ENCODE peak calls at places on chromosomes 5 and 9, in four cellular contexts. Q, T, A and L are unnamed samples.

GRCh38 chr5:68554566-68555279 is 339.2 kb downstream of the PIK3R1 start:
- DNase-seq in A (no peak), T (no peak), Q (no peak), L (no peak)

GRCh38 chr5:34494111-34494755 is 161.9 kb upstream of the RAI14 start:
- DNase-seq in A (no peak), T (no peak), Q (peak; percentile 27), L (no peak)

GRCh38 chr5:66828551-66829421 is 232.6 kb downstream of the MAST4 start:
- DNase-seq in T (peak; percentile 7), A (no peak), Q (peak; percentile 57), L (peak; percentile 61)

GRCh38 chr5:141077826-141078225 is 16.6 kb upstream of the PCDHB2 start:
- DNase-seq in Q (no peak), A (no peak), T (no peak), L (no peak)

GRCh38 chr9:112308576-112308975 is 24.8 kb downstream of the PTBP3 start:
- DNase-seq in T (peak; percentile 56), Q (no peak), A (no peak), L (peak; percentile 26)

GRCh38 chr9:28007097-28007817 is 434.0 kb upstream of the C9orf72 start:
- DNase-seq in Q (no peak), T (no peak), A (no peak), L (no peak)

GRCh38 chr5:10611290-10611689 is 47.4 kb downstream of the ANKRD33B start:
- DNase-seq in A (no peak), Q (no peak), T (no peak), L (no peak)

GRCh38 chr9:8384126-8384525 is 584.5 kb upstream of the DMAC1 start:
- DNase-seq in T (no peak), A (no peak), Q (no peak), L (no peak)

GRCh38 chr9:135937521-135938489 is 23.4 kb downstream of the UBAC1 start:
- DNase-seq in Q (no peak), A (no peak), T (no peak), L (no peak)

DNA sequence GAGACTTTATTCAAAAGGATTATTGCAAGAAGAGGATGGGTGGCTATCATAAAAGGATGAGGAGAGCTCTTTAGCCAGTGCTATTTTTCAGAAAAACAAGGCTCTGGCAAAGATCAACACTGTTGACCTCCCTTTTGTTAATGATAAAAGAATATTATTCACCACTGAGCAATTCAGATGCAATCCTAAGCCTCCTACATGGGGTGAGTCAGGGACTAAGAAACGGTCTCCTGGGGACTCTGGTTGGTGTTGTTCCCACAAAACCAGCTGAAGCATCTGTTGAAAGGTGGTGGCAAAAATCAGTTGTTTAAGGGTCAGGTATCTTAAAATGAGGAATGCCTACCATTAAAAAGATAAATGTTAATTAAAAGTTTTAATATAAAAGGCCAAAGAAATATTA is 7.7 kb upstream of the GCNT1 start:
- DNase-seq in A (no peak), T (no peak), Q (no peak), L (no peak)
- TF ChIP-seq SP1 in A (no peak), T (no peak), Q (no peak), L (no peak)

GRCh38 chr5:135245521-135246499 is 153.2 kb downstream of the MACROH2A1 start:
- DNase-seq in T (no peak), A (no peak), Q (peak; percentile 32), L (no peak)
- TF ChIP-seq SUZ12 in T (no peak), A (no peak), Q (no peak), L (no peak)

GRCh38 chr5:161719157-161719556 is 33.6 kb downstream of the GABRA6 start:
- DNase-seq in A (no peak), T (no peak), Q (no peak), L (no peak)
- TF ChIP-seq SP1 in A (no peak), T (no peak), Q (no peak), L (no peak)

GRCh38 chr9:121860744-121861143 is 209.3 kb downstream of the DAB2IP start:
- DNase-seq in Q (peak; percentile 1), A (no peak), T (no peak), L (no peak)

GRCh38 chr9:121863931-121864330 is 212.5 kb downstream of the DAB2IP start:
- DNase-seq in Q (no peak), A (no peak), T (no peak), L (no peak)

GRCh38 chr9:121862973-121863372 is 211.5 kb downstream of the DAB2IP start:
- DNase-seq in T (no peak), Q (no peak), A (no peak), L (no peak)

GRCh38 chr9:121861501-121862180 is 210.2 kb downstream of the DAB2IP start:
- DNase-seq in A (no peak), Q (peak; percentile 57), T (peak; percentile 43), L (peak; percentile 61)

DNA sequence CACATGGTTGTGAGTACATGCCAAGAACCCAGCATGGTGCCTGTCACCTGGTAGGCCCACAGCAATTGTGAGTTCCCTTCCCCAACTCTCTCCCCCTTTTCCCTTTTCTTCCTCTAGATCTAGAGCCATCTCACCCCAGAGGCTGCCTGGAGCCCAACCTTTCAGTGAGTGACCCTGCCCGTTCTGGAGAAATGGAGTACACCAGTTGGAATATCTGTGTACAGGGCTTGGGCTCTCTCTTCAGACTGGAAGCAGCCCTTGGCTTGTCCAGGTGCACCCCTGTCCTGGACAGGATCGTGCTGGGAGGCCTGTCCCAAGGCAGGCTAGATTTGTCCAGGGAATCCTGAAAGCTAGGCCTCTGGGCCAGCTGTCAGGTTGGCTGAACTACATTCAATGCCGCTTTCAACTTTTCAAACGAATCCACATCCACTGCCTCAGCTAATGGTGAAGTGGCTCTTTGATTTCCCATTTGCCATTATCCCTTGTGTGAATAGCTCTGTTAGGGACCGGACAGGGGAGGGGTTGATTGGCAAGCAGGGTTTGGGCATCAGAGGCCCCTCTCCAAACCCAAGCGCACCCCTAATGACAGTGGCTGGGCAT is 211.0 kb downstream of the DAB2IP start:
- DNase-seq in Q (peak; percentile 35), A (no peak), T (no peak), L (no peak)
- TF ChIP-seq SUZ12 in Q (no peak), A (no peak), T (no peak), L (no peak)

GRCh38 chr9:89668216-89668867 is 63.5 kb downstream of the GADD45G start:
- DNase-seq in A (no peak), Q (no peak), T (no peak), L (no peak)
- TF ChIP-seq SP1 in A (no peak), Q (no peak), T (no peak), L (no peak)

DNA sequence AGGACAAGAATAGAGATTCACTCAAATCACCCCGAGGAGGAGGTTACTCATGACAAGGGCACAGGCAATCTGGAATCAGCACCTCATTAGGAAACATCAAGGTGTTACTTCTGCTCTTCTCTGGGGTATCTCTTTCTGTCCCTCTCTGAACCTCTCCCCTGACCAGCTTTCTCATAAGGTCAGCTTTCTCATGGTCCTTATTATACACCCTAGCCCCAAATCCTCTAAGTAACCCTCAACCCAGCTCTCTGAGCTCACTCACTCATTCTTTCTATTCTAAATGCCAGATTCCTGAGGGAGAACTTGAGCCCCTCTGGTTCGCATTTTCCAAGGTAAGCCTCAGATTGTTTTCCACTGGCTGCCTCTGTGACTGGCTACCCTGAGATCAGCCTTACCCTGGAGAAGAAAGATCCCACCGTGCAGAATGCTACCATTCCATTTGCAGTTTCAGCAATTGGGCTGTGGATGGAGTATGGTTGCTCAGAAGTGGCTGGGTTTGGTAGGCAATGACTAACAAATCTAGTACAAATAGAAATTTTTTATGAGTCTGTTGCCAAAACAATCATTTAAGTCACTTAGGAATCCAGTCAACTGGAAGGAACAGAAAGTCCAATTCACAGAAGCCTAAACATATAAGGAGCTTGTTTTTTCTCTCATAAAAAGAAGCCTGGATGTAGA is 9.0 kb upstream of the TIMD4 start:
- DNase-seq in A (no peak), Q (no peak), T (no peak), L (no peak)
- TF ChIP-seq SUZ12 in A (no peak), Q (no peak), T (no peak), L (no peak)

GRCh38 chr5:133372306-133373008 is 239.9 kb downstream of the FSTL4 start:
- DNase-seq in T (no peak), Q (no peak), A (no peak), L (no peak)

GRCh38 chr5:133369161-133369783 is 243.1 kb downstream of the FSTL4 start:
- DNase-seq in T (no peak), Q (no peak), A (no peak), L (no peak)

GRCh38 chr5:133370904-133371303 is 241.4 kb downstream of the FSTL4 start:
- DNase-seq in Q (no peak), A (no peak), T (no peak), L (no peak)

GRCh38 chr5:133371371-133372155 is 240.8 kb downstream of the FSTL4 start:
- DNase-seq in A (no peak), T (no peak), Q (no peak), L (no peak)

GRCh38 chr5:133370281-133370890 is 242.0 kb downstream of the FSTL4 start:
- DNase-seq in T (no peak), Q (no peak), A (no peak), L (no peak)
- TF ChIP-seq SP1 in T (no peak), Q (no peak), A (no peak), L (no peak)

DNA sequence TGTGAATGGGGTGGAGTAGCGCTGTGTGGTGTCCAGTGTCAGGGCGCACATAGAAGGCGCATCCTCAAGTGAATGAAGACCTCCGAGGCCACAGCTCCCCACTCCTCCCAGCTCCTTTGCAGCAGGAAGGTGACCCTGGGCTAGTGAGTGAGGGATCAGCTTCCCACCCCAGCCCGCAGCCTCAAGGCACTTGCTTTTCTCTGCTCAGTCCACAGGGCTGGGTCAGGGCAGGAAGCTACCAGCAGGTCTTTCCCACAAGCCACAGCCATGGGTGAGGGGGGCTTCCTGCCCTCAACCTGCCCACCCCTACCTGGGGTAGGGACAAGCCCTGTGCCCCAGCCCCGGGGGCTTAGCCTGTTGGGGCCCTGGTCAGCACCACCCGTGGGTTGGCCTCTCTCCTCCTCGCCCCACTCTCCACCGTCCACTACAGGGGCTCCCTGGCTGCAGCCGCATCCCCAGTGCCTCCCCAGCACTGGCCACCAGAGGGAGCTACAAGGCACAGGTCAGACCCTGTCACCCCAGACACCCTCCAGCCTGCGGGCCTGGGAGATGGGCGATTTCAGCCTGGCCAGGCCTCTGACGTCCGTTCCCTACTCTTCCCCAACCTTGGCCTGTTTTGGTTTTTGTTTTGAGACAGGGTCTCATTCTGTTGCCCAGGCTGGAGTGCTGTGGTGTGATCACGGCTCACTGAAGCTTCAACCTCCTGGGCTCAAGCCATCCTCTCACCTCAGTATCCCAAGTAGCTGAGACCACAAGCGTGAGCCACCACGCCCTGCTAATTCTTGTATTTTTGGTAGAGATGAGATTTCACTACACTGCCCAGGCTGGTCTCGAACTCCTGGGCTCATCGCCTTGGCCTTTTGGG is 1.3 kb upstream of the ABCA2 start:
- DNase-seq in Q (peak; percentile 98), T (peak; percentile 54), A (no peak), L (peak; percentile 75)
- TF ChIP-seq SUZ12 in Q (no peak), T (no peak), A (no peak), L (no peak)